ENCODE peak calls at places on chromosomes 2 and 18, in seven cellular contexts. D, J, W, A, B, Z and Q are unnamed samples.

GRCh38 chr2:23803275-23803964 is 123.5 kb downstream of the ATAD2B start:
- DNase-seq in D (no peak), J (no peak), W (no peak), A (no peak), B (no peak), Z (no peak), Q (no peak)

GRCh38 chr18:59428018-59428417 is 69.0 kb upstream of the LMAN1 start:
- DNase-seq in D (no peak), J (no peak), W (no peak), A (no peak), B (no peak), Z (no peak), Q (no peak)

GRCh38 chr2:235688511-235689426 is 194.9 kb downstream of the AGAP1 start:
- DNase-seq in D (no peak), J (no peak), W (no peak), A (no peak), B (no peak), Z (no peak), Q (no peak)

GRCh38 chr2:28976584-28976983 is 4.5 kb upstream of the TOGARAM2 start:
- DNase-seq in D (no peak), J (no peak), W (no peak), A (peak), B (no peak), Z (no peak), Q (no peak)

GRCh38 chr2:196260546-196260945 is 89.2 kb upstream of the STK17B start:
- DNase-seq in D (no peak), J (no peak), W (no peak), A (no peak), B (no peak), Z (no peak), Q (no peak)

GRCh38 chr18:51241226-51241625 is 43.7 kb upstream of the MEX3C start:
- DNase-seq in D (no peak), J (no peak), W (no peak), A (no peak), B (no peak), Z (no peak), Q (no peak)

GRCh38 chr2:99672766-99673375 is 183.1 kb upstream of the REV1 start:
- DNase-seq in D (no peak), J (no peak), W (no peak), A (no peak), B (no peak), Z (no peak), Q (no peak)

GRCh38 chr18:79911009-79911870 is 40.2 kb downstream of the SLC66A2 start:
- DNase-seq in D (no peak), J (no peak), W (no peak), A (no peak), B (no peak), Z (no peak), Q (no peak)

GRCh38 chr2:29372185-29372584 is 257.0 kb downstream of the CLIP4 start:
- DNase-seq in D (no peak), J (no peak), W (no peak), A (no peak), B (no peak), Z (no peak), Q (no peak)

GRCh38 chr18:26479065-26479685 is 69.2 kb downstream of the KCTD1 start:
- DNase-seq in D (no peak), J (no peak), W (no peak), A (no peak), B (no peak), Z (no peak), Q (no peak)

GRCh38 chr18:54883816-54884604 is 55.7 kb downstream of the RAB27B start:
- DNase-seq in D (no peak), J (no peak), W (no peak), A (no peak), B (no peak), Z (no peak), Q (no peak)

GRCh38 chr2:167135691-167136090 is 247.4 kb downstream of the XIRP2 start:
- DNase-seq in D (no peak), J (no peak), W (no peak), A (no peak), B (no peak), Z (no peak), Q (no peak)

GRCh38 chr2:19733951-19734425 is 167.8 kb downstream of the TTC32 start:
- DNase-seq in D (no peak), J (no peak), W (no peak), A (no peak), B (no peak), Z (no peak), Q (no peak)

GRCh38 chr2:228720895-228721294 is 539.4 kb upstream of the SPHKAP start:
- DNase-seq in D (no peak), J (no peak), W (no peak), A (no peak), B (no peak), Z (no peak), Q (no peak)

GRCh38 chr2:74317696-74318095 is 25.5 kb downstream of the SLC4A5 start:
- DNase-seq in D (no peak), J (no peak), W (no peak), A (no peak), B (no peak), Z (no peak), Q (peak)

GRCh38 chr18:48073231-48073930 is 142.9 kb upstream of the SMAD2 start:
- DNase-seq in D (no peak), J (peak), W (no peak), A (no peak), B (no peak), Z (no peak), Q (no peak)

GRCh38 chr18:31942301-31942998 is 478 bp downstream of the TRAPPC8 start:
- DNase-seq in D (peak), J (peak), W (peak), A (no peak), B (peak), Z (no peak), Q (no peak)

GRCh38 chr18:74399225-74399887 is 57.8 kb downstream of the DIPK1C start:
- DNase-seq in D (no peak), J (no peak), W (no peak), A (no peak), B (no peak), Z (no peak), Q (no peak)

GRCh38 chr2:124258481-124258880 is 233.4 kb downstream of the CNTNAP5 start:
- DNase-seq in D (no peak), J (no peak), W (no peak), A (no peak), B (no peak), Z (no peak), Q (no peak)

GRCh38 chr2:107989445-107989844 is 3.1 kb downstream of the SLC5A7 start:
- DNase-seq in D (no peak), J (no peak), W (no peak), A (no peak), B (no peak), Z (no peak), Q (no peak)

DNA sequence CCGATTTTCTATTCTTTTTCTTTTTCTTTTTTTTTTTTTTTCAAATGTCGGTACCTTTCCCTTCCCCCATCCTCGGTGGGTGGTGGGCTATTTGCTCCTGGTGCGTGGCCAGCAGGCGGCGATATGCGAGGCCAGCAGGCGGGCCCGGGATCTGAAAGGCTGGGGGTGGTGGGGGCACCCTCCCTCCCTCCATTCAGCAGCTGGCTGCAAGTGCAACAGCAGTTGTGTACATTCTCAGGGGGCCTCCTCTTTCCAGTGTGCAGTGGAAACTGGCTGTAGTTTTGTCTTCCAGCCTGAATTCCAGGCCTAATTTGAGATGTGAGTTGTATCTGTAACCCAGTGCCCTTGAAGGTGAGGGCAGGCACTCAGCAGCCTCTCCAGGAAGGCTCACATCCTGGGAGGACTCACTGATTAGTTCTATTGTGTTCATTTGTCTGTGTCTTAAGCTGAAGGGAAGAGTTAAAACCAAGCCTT is 3.1 kb downstream of the MYCN start:
- DNase-seq in D (peak), J (peak), W (peak), A (no peak), B (peak), Z (no peak), Q (peak)
- TF ChIP-seq TAF1 in D (no peak), J (no peak), W (no peak), A (no peak), B (no peak), Z (no peak), Q (peak)

GRCh38 chr2:232286011-232286868 is 92.3 kb upstream of the ALPP start:
- DNase-seq in D (no peak), J (peak), W (no peak), A (no peak), B (no peak), Z (no peak), Q (no peak)
- TF ChIP-seq TAF1 in D (no peak), J (no peak), W (no peak), A (no peak), B (no peak), Z (no peak), Q (no peak)

GRCh38 chr2:191499874-191500565 is 177.9 kb upstream of the NABP1 start:
- DNase-seq in D (no peak), J (peak), W (no peak), A (no peak), B (no peak), Z (no peak), Q (no peak)
- TF ChIP-seq TAF1 in D (no peak), J (no peak), W (no peak), A (no peak), B (no peak), Z (no peak), Q (no peak)

GRCh38 chr2:134279417-134279816 is 25.5 kb downstream of the MGAT5 start:
- DNase-seq in D (no peak), J (no peak), W (no peak), A (no peak), B (no peak), Z (no peak), Q (no peak)

GRCh38 chr2:134275058-134275862 is 21.4 kb downstream of the MGAT5 start:
- DNase-seq in D (no peak), J (no peak), W (no peak), A (no peak), B (no peak), Z (peak), Q (no peak)

GRCh38 chr2:134276381-134277172 is 22.7 kb downstream of the MGAT5 start:
- DNase-seq in D (no peak), J (no peak), W (no peak), A (no peak), B (no peak), Z (no peak), Q (no peak)

GRCh38 chr2:134278546-134278945 is 24.7 kb downstream of the MGAT5 start:
- DNase-seq in D (no peak), J (no peak), W (no peak), A (no peak), B (no peak), Z (no peak), Q (no peak)

DNA sequence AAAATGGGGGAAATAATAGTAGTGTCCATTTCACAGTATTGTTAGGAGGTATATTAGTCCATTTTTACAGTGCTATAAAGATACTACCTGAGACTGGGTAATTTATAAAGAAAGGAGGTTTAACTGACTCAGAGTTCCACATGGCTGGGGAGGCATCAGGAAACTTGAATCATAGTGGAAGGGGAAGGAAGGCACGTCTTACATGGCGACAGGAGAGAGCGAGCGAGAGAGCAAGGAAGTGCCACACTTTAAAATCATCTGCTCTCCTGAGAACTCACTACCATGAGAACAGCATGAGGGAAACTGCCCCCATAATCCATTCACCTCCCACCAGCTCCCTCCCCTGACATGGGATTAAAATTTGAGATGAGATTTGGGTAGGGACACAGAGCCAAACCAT is 23.4 kb downstream of the MGAT5 start:
- DNase-seq in D (no peak), J (no peak), W (no peak), A (no peak), B (no peak), Z (no peak), Q (no peak)
- TF ChIP-seq TAF1 in D (no peak), J (no peak), W (no peak), A (no peak), B (no peak), Z (no peak), Q (no peak)

GRCh38 chr2:3662239-3662638 is 4.2 kb downstream of the ALLC start:
- DNase-seq in D (no peak), J (no peak), W (no peak), A (no peak), B (no peak), Z (no peak), Q (peak)
- TF ChIP-seq TAF1 in D (no peak), J (no peak), W (no peak), A (no peak), B (no peak), Z (no peak), Q (no peak)

DNA sequence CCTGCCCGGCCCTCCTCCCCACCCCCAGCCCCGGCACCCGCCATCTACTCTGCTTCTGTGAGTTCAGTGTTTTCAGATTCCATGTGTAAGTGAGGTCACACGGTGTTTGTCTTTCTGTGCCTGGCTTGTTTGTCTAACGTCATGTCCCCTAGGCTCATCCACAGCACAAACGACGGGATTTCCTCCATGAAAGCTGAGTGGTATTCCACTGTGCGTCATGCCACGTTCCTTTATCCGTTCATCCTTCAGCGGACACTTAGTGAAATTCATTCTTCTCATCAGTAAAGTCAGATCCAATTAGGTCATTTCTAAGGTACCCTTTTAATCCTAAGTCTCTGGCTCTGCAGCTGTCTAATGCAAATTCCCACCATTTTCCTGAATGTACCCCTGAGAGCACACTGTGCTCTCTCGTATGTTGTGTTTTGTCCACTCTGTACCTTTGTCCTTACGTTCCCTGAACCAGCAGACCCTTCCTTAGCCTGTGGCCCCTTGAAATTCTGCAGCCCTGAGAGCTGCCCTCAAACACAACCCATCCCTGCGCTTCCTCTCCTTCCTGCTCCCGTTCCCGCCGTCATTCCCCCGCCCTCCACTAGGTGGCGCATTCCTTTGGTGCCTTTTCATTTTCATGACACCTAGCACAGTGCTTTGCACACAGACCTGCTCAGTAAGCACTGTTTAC is 44.1 kb downstream of the TRAPPC12 start:
- DNase-seq in D (peak), J (peak), W (peak), A (peak), B (peak), Z (peak), Q (peak)
- TF ChIP-seq TAF1 in D (no peak), J (no peak), W (no peak), A (no peak), B (no peak), Z (no peak), Q (no peak)

DNA sequence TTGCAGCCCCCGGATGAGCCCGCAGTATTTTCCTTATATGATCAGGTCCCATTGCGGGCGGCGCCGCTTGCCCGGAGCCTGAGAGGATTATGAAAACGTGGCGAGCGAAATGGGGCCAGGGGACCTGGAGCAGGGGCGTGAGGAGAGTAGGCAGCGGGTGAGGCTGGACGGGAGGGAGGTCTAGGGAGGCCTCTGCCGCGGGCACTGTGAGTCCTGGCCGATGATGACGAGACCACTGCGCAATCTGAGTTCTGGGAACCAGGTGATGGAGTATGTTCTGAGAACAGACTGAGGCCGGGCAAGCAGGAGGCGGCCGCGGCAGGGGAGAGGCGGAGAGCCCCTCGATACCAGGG is 790 bp upstream of the ACAA2 start:
- DNase-seq in D (no peak), J (peak), W (no peak), A (peak), B (peak), Z (no peak), Q (no peak)
- TF ChIP-seq TAF1 in D (no peak), J (no peak), W (no peak), A (no peak), B (no peak), Z (no peak), Q (no peak)

GRCh38 chr2:9707008-9707407 is 76.2 kb upstream of the YWHAQ start:
- DNase-seq in D (no peak), J (no peak), W (no peak), A (peak), B (no peak), Z (no peak), Q (no peak)

GRCh38 chr2:9704600-9704999 is 73.8 kb upstream of the YWHAQ start:
- DNase-seq in D (no peak), J (no peak), W (no peak), A (no peak), B (no peak), Z (no peak), Q (no peak)

GRCh38 chr2:9703701-9704221 is 73.0 kb upstream of the YWHAQ start:
- DNase-seq in D (no peak), J (no peak), W (no peak), A (peak), B (peak), Z (no peak), Q (no peak)

GRCh38 chr2:9702604-9703084 is 71.8 kb upstream of the YWHAQ start:
- DNase-seq in D (no peak), J (no peak), W (no peak), A (no peak), B (no peak), Z (no peak), Q (no peak)

GRCh38 chr2:9703085-9703641 is 72.4 kb upstream of the YWHAQ start:
- DNase-seq in D (no peak), J (no peak), W (no peak), A (peak), B (no peak), Z (no peak), Q (no peak)
- TF ChIP-seq TAF1 in D (no peak), J (no peak), W (no peak), A (no peak), B (no peak), Z (no peak), Q (no peak)

GRCh38 chr18:78420116-78420515 is 559.5 kb upstream of the SALL3 start:
- DNase-seq in D (no peak), J (no peak), W (no peak), A (no peak), B (no peak), Z (no peak), Q (no peak)
- TF ChIP-seq TAF1 in D (no peak), J (no peak), W (no peak), A (no peak), B (no peak), Z (no peak), Q (no peak)

GRCh38 chr2:105722726-105723297 is 21.9 kb upstream of the NCK2 start:
- DNase-seq in D (no peak), J (no peak), W (no peak), A (no peak), B (no peak), Z (no peak), Q (no peak)
- TF ChIP-seq TAF1 in D (no peak), J (no peak), W (no peak), A (no peak), B (no peak), Z (no peak), Q (no peak)